ENCODE peak calls at places on chromosomes 7 and 10, in four cellular contexts. Z is activated CD4-positive, alpha-beta T cell treated with anti-CD3 and anti-CD28 coated beads, Interleukin-2, amount 50 U/mL, for 4 hours; C is stimulated activated CD8-positive, alpha-beta memory T cell treated with anti-CD3 and anti-CD28 coated beads, Interleukin-15, amount 100 ng/mL, for 24 hours; M is HL-60. V is an unnamed sample.

GRCh38 chr7:134514663-134515062 is 12.7 kb upstream of the AKR1B10 start:
- DNase-seq in C (no peak), M (peak; percentile 48), Z (no peak), V (no peak)

GRCh38 chr7:45384499-45384898 is 189.7 kb upstream of the ADCY1 start:
- DNase-seq in M (no peak), Z (no peak), C (no peak), V (no peak)

GRCh38 chr10:61628199-61628874 is 34.4 kb upstream of the CABCOCO1 start:
- DNase-seq in C (no peak), Z (no peak), M (no peak), V (no peak)

GRCh38 chr10:79024716-79025112 is 44.1 kb upstream of the ZMIZ1 start:
- DNase-seq in C (no peak), Z (no peak), M (no peak), V (no peak)

GRCh38 chr10:5828725-5829124 is 15.5 kb upstream of the GDI2 start:
- DNase-seq in C (no peak), Z (no peak), M (no peak), V (no peak)

GRCh38 chr10:59434463-59435326 is 72.3 kb upstream of the FAM13C start:
- DNase-seq in C (no peak), M (no peak), Z (no peak), V (no peak)

GRCh38 chr10:71729023-71729649 is 9.6 kb upstream of the C10orf105 start:
- DNase-seq in C (no peak), M (peak; percentile 86), Z (no peak), V (peak; percentile 57)

GRCh38 chr10:66713387-66713786 is 212.4 kb upstream of the LRRTM3 start:
- DNase-seq in M (no peak), C (no peak), Z (no peak), V (no peak)

GRCh38 chr10:76397210-76397881 is 965.9 kb downstream of the LRMDA start:
- DNase-seq in C (no peak), M (no peak), Z (no peak), V (no peak)

GRCh38 chr10:34160595-34160994 is 654.5 kb downstream of the PARD3 start:
- DNase-seq in C (no peak), Z (no peak), M (no peak), V (no peak)

GRCh38 chr10:46547881-46548780 is 8.3 kb downstream of the GPRIN2 start:
- DNase-seq in C (no peak), M (no peak), Z (no peak), V (peak; percentile 31)

GRCh38 chr7:129494041-129494440 is 8.3 kb upstream of the SMKR1 start:
- DNase-seq in M (no peak), C (no peak), Z (no peak), V (no peak)

V was measured in stomach.